ENCODE peak calls at places on chromosomes 11 and 22, in nine cellular contexts. L is stimulated activated CD8-positive, alpha-beta memory T cell treated with anti-CD3 and anti-CD28 coated beads, Interleukin-15, amount 100 ng/mL, for 4 hours; J is head of caudate nucleus; Y is upper lobe of right lung; A is GM12865; I is effector CD4-positive, alpha-beta T cell; E is GM23248; H is mucosa of gallbladder; R is EL. P is an unnamed sample.

GRCh38 chr11:27696961-27697360 is 3.3 kb downstream of the BDNF start:
- DNase-seq in J (no peak), R (peak), H (no peak), A (no peak), I (no peak), L (no peak), E (no peak), Y (no peak), P (no peak)

GRCh38 chr11:17772704-17773600 is 38.4 kb downstream of the KCNC1 start:
- DNase-seq in L (no peak), A (no peak), E (no peak), R (no peak), Y (peak), I (no peak), H (no peak), J (no peak), P (no peak)

GRCh38 chr22:50227588-50228215 is 17.1 kb downstream of the TUBGCP6 start:
- DNase-seq in Y (no peak), H (no peak), A (no peak), J (no peak), I (no peak), R (no peak), L (no peak), E (no peak), P (no peak)

GRCh38 chr11:124831897-124832296 is 31.7 kb upstream of the MSANTD2 start:
- DNase-seq in Y (no peak), E (no peak), L (no peak), R (no peak), H (no peak), I (no peak), A (no peak), J (no peak), P (no peak)

GRCh38 chr11:7448126-7448525 is 37.2 kb upstream of the OLFML1 start:
- DNase-seq in H (no peak), R (no peak), L (no peak), J (no peak), A (no peak), Y (no peak), E (no peak), I (no peak), P (no peak)

GRCh38 chr11:11313902-11314692 is 39.0 kb downstream of the CSNK2A3 start:
- DNase-seq in E (peak), J (no peak), R (no peak), Y (no peak), A (no peak), H (no peak), I (no peak), L (no peak), P (no peak)

GRCh38 chr11:125091247-125091876 is 20.1 kb downstream of the TMEM218 start:
- DNase-seq in R (peak), E (peak), H (no peak), I (no peak), J (peak), Y (peak), A (peak), L (no peak), P (no peak)

GRCh38 chr11:24516658-24517057 is 19.8 kb downstream of the LUZP2 start:
- DNase-seq in A (no peak), E (no peak), Y (no peak), R (no peak), L (no peak), J (no peak), H (no peak), I (no peak), P (no peak)

GRCh38 chr11:120512727-120513435 is 1.3 kb downstream of the GRIK4 start:
- DNase-seq in A (no peak), H (no peak), J (peak), Y (peak), I (no peak), R (no peak), L (no peak), E (no peak), P (no peak)

GRCh38 chr11:31802609-31802989 is 8.5 kb downstream of the PAX6 start:
- DNase-seq in I (no peak), Y (no peak), R (no peak), A (no peak), L (no peak), J (no peak), H (no peak), E (no peak), P (no peak)

GRCh38 chr22:46011627-46012181 is 34.7 kb upstream of the WNT7B start:
- DNase-seq in L (no peak), E (no peak), A (no peak), J (peak), I (no peak), Y (peak), R (no peak), H (no peak), P (no peak)

GRCh38 chr11:15035283-15035682 is 38.1 kb upstream of the CALCB start:
- DNase-seq in H (no peak), J (no peak), E (no peak), I (no peak), A (no peak), Y (no peak), L (no peak), R (no peak), P (no peak)

GRCh38 chr11:113351061-113351460 is 36.5 kb upstream of the ANKK1 start:
- DNase-seq in J (no peak), L (no peak), H (no peak), A (no peak), Y (no peak), I (no peak), R (no peak), E (no peak), P (no peak)

GRCh38 chr11:27209562-27210005 is 153.4 kb downstream of the CCDC34 start:
- DNase-seq in L (no peak), I (no peak), R (peak), J (no peak), Y (no peak), A (peak), H (no peak), E (peak), P (no peak)

GRCh38 chr11:106420048-106420665 is 342.7 kb downstream of the AASDHPPT start:
- DNase-seq in E (no peak), L (no peak), A (no peak), Y (no peak), I (no peak), R (no peak), J (no peak), H (no peak), P (no peak)

GRCh38 chr11:101348786-101349185 is 219.2 kb upstream of the PGR start:
- DNase-seq in A (no peak), L (no peak), I (no peak), H (no peak), E (no peak), Y (no peak), R (no peak), J (no peak), P (no peak)

GRCh38 chr11:34819740-34820482 is 96.3 kb downstream of the APIP start:
- DNase-seq in R (no peak), Y (no peak), E (no peak), H (no peak), J (no peak), A (no peak), L (no peak), I (no peak), P (no peak)

GRCh38 chr11:61281581-61282250 is 13.4 kb downstream of the VWCE start:
- DNase-seq in R (peak), Y (peak), J (no peak), A (peak), H (peak), L (no peak), E (peak), I (no peak), P (no peak)

GRCh38 chr11:65489061-65489705 is 9.7 kb upstream of the MALAT1 start:
- DNase-seq in R (peak), A (no peak), I (no peak), J (peak), E (peak), H (no peak), Y (peak), L (no peak), P (no peak)

P was measured in GOT3.